ENCODE peak calls at places on chromosomes 6 and 20, in six cellular contexts. L is HCT116, K is K562, C is A549, Y is H1, J is HepG2. V is an unnamed sample.

GRCh38 chr6:34308483-34308882 is 59.7 kb upstream of the SMIM29 start:
- DNase-seq in L (no peak), C (no peak), K (no peak), Y (no peak), J (no peak), V (no peak)

GRCh38 chr6:76347539-76347938 is 275.1 kb upstream of the IMPG1 start:
- DNase-seq in L (no peak), Y (no peak), C (no peak), J (no peak), K (no peak), V (no peak)

GRCh38 chr6:74249658-74250057 is 553.7 kb downstream of the CD109 start:
- DNase-seq in J (no peak), C (no peak), K (no peak), Y (no peak), L (no peak), V (peak)

GRCh38 chr6:33882154-33882553 is 78.4 kb upstream of the MLN start:
- DNase-seq in K (no peak), J (no peak), Y (no peak), L (no peak), C (no peak), V (peak)

GRCh38 chr6:158487495-158487894 is 72.4 kb upstream of the TMEM181 start:
- DNase-seq in J (no peak), K (no peak), Y (no peak), C (no peak), L (no peak), V (peak)

GRCh38 chr6:25962368-25963127 is at the start of gene TRIM38:
- DNase-seq in K (peak), J (peak), C (peak), Y (no peak), L (peak), V (peak)

GRCh38 chr6:30127238-30128093 is 8.5 kb upstream of the TRIM40 start:
- DNase-seq in Y (no peak), K (no peak), C (no peak), L (no peak), J (no peak), V (no peak)

GRCh38 chr6:38077488-38078015 is 258.0 kb downstream of the ZFAND3 start:
- DNase-seq in J (no peak), K (no peak), Y (no peak), C (no peak), L (no peak), V (no peak)

GRCh38 chr6:53866231-53866630 is 71.4 kb downstream of the LRRC1 start:
- DNase-seq in Y (no peak), C (no peak), L (no peak), J (no peak), K (no peak), V (peak)

GRCh38 chr6:134230087-134230717 is 87.7 kb downstream of the SGK1 start:
- DNase-seq in J (no peak), L (no peak), K (no peak), Y (no peak), C (no peak), V (no peak)

DNA sequence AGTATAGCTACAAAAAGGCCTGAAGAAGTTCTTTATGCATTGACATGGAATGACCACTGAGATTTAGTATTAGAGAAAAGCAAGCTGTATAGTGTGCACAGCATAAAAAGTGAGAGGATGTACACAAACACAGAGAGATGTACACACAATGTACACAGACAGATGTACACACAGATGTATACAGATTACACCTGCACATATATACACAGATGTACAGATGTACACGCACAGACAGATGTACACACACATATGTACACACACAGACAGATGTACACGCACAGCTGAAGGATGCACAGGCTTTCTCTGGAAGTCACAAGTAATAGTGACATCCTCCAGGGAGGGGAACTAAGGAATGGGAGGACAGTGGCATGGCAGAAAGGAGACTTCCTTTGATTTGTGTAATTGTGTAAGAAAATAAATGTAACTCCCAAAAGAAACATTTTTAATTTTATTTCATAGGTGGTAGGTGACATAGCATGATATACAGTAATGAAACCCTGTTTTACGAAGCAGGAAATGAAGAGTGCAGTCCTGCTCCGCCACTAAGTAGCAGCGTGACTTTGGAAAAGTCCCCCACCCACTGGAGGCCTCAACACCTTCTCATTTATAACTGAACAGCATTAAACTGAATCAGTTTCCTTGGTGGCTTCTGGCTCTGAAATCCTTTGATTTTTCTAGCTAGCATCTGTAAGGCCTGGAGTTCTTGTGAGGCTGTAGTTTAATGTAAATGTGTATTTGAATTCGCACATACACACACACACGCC is 14.1 kb downstream of the NFATC2 start:
- DNase-seq in J (no peak), C (no peak), Y (no peak), K (no peak), L (no peak), V (no peak)
- H3K4me3 ChIP-seq in J (no peak), C (no peak), Y (no peak), K (no peak), L (no peak), V (no peak)

GRCh38 chr20:54646156-54646517 is 170.7 kb downstream of the DOK5 start:
- DNase-seq in Y (no peak), C (no peak), L (no peak), K (no peak), J (no peak), V (no peak)

GRCh38 chr20:54651252-54651651 is 175.9 kb downstream of the DOK5 start:
- DNase-seq in C (no peak), J (no peak), Y (no peak), K (no peak), L (no peak), V (no peak)

GRCh38 chr20:54650201-54650722 is 174.9 kb downstream of the DOK5 start:
- DNase-seq in L (no peak), C (no peak), Y (no peak), J (no peak), K (no peak), V (peak)

GRCh38 chr20:54648421-54649142 is 173.2 kb downstream of the DOK5 start:
- DNase-seq in K (no peak), C (no peak), J (no peak), L (no peak), Y (no peak), V (no peak)

DNA sequence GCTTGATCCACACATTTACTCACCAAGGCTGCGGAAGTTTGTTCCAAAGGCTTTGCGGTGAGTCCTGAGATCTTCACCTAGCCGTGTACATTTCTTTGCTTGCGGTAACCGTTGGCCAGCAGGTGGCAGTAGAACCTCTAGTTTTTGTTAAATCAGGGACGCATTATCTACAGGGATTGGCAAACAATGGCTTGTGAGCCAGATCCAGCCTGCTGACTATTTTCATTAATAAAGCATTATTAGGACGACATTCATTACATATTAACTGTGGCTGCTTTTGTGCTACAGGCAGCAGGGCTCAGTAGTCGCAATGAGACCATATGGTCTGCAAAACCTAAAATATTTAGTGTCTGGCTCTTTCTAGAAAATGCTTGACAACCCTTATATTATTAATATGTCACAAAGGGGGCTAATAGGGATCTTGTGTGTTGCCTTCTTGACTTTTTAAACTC is 174.1 kb downstream of the DOK5 start:
- DNase-seq in C (peak), Y (peak), L (peak), J (peak), K (peak), V (peak)
- TF ChIP-seq RAD21 in C (peak), Y (peak), L (peak), J (peak), K (peak), V (peak)

DNA sequence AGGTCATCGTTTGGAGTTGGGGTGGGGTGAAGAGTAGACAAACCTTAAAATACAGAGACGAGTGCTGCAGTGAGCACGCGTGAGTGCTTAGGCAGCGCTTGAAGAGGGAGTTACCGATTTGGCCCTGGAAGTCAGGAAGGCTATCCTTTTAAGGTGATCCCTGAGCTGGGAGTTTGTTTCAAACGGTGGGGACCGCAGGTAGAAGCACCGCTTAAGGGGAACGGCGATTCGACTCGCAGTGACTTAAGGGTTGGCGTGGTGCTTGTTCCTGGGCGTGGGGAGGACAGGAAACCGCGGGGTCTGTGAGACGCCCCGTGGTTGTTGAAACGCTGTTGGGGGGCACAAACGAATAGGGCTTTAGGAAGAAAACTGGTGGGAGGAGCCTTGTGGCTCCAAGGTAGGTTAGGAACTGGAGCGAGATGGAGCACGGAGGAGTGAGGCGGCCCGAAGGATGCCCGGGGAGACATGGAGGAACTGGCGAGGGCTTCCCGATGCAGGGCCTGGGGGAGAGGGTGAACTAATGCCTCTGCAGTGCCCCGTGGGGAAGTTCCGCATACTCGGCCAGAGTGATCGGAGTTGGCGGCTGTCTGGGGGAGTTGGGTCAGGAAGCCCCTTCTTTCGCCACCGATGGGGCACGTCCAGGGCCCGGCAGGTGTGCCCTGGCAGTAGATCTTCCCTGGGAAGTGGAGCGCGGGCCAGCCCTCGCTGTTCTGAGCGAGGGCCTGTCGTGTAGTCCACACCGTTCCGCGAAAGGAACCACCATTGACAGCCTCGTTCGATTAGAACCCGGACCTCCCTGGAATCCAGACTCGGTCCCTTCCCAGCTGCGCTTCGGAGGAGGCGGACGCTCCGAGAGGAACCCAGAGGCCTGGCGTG is 1.3 kb upstream of the CDYL start:
- DNase-seq in K (no peak), Y (no peak), L (no peak), J (no peak), C (no peak), V (no peak)
- H3K4me3 ChIP-seq in K (no peak), Y (peak), L (peak), J (peak), C (peak), V (peak)

GRCh38 chr20:50284811-50285375 is 94.3 kb downstream of the CEBPB start:
- DNase-seq in Y (no peak), J (no peak), K (no peak), L (no peak), C (no peak), V (no peak)

GRCh38 chr20:50286609-50287008 is 96.0 kb downstream of the CEBPB start:
- DNase-seq in Y (no peak), L (no peak), J (no peak), C (peak), K (peak), V (peak)

GRCh38 chr20:50283922-50284810 is 93.5 kb downstream of the CEBPB start:
- DNase-seq in K (peak), L (peak), C (peak), Y (no peak), J (peak), V (peak)

GRCh38 chr20:50286174-50286511 is 95.5 kb downstream of the CEBPB start:
- DNase-seq in C (no peak), K (no peak), Y (no peak), J (no peak), L (no peak), V (no peak)

GRCh38 chr20:50285376-50286173 is 94.9 kb downstream of the CEBPB start:
- DNase-seq in L (no peak), J (no peak), Y (no peak), C (no peak), K (no peak), V (peak)
- TF ChIP-seq RAD21 in L (no peak), J (no peak), Y (no peak), C (no peak), K (no peak), V (peak)